ENCODE peak calls at places on chromosome 21, in seven cellular contexts. Y, J, F, N, P, V and Q are unnamed samples.

GRCh38 chr21:20943476-20944085 is 54.6 kb upstream of the NCAM2 start:
- DNase-seq in Y (no peak), J (no peak), F (no peak), N (no peak), P (no peak), V (no peak), Q (no peak)

GRCh38 chr21:46424621-46425020 is 34.1 kb upstream of the DIP2A start:
- DNase-seq in Y (no peak), J (peak), F (no peak), N (no peak), P (peak), V (no peak), Q (no peak)

GRCh38 chr21:14306143-14306907 is 76.6 kb downstream of the HSPA13 start:
- DNase-seq in Y (no peak), J (no peak), F (no peak), N (no peak), P (no peak), V (no peak), Q (peak)

GRCh38 chr21:41250519-41250918 is 66.1 kb upstream of the FAM3B start:
- DNase-seq in Y (no peak), J (no peak), F (no peak), N (no peak), P (no peak), V (peak), Q (no peak)

GRCh38 chr21:26032263-26032662 is 138.3 kb downstream of the APP start:
- DNase-seq in Y (no peak), J (no peak), F (no peak), N (no peak), P (no peak), V (no peak), Q (no peak)

GRCh38 chr21:35207322-35207721 is 158.2 kb upstream of the RUNX1 start:
- DNase-seq in Y (no peak), J (no peak), F (no peak), N (no peak), P (no peak), V (no peak), Q (no peak)

GRCh38 chr21:29245104-29245643 is 53.5 kb upstream of the BACH1 start:
- DNase-seq in Y (no peak), J (no peak), F (no peak), N (no peak), P (no peak), V (no peak), Q (no peak)

GRCh38 chr21:41681336-41681801 is 85.5 kb downstream of the RIPK4 start:
- DNase-seq in Y (no peak), J (no peak), F (no peak), N (no peak), P (no peak), V (no peak), Q (no peak)

GRCh38 chr21:33266784-33267135 is 593 bp downstream of the IL10RB start:
- DNase-seq in Y (no peak), J (no peak), F (no peak), N (no peak), P (peak), V (no peak), Q (no peak)

GRCh38 chr21:18387994-18388393 is 15.6 kb downstream of the TMPRSS15 start:
- DNase-seq in Y (no peak), J (no peak), F (no peak), N (no peak), P (no peak), V (no peak), Q (no peak)

GRCh38 chr21:33981341-33982101 is 65.9 kb upstream of the ATP5PO start:
- DNase-seq in Y (no peak), J (no peak), F (no peak), N (no peak), P (no peak), V (no peak), Q (no peak)

GRCh38 chr21:44085491-44086321 is 21.5 kb upstream of the PWP2 start:
- DNase-seq in Y (no peak), J (no peak), F (no peak), N (no peak), P (no peak), V (no peak), Q (no peak)

GRCh38 chr21:38365521-38365920 is 108.7 kb downstream of the KCNJ15 start:
- DNase-seq in Y (no peak), J (no peak), F (no peak), N (no peak), P (no peak), V (no peak), Q (no peak)

GRCh38 chr21:29680273-29680672 is 259.5 kb downstream of the GRIK1 start:
- DNase-seq in Y (no peak), J (no peak), F (no peak), N (no peak), P (no peak), V (no peak), Q (no peak)

GRCh38 chr21:42187976-42188653 is 30.8 kb upstream of the ABCG1 start:
- DNase-seq in Y (no peak), J (peak), F (peak), N (peak), P (peak), V (no peak), Q (peak)